ENCODE peak calls at places on chromosomes 16 and 17, in eight cellular contexts. T is M059J; F is heart left ventricle; Q is GM23248; B is type B pancreatic cell; S is GM04503; O is effector memory CD8-positive, alpha-beta T cell; D is HTR-8/SVneo. Y is an unnamed sample.

GRCh38 chr17:45813051-45813731 is 29.1 kb downstream of the CRHR1 start:
- DNase-seq in T (no peak), F (no peak), Q (no peak), B (no peak), S (no peak), O (no peak), D (no peak), Y (no peak)

GRCh38 chr17:64081802-64082799 is 47.8 kb downstream of the ERN1 start:
- DNase-seq in T (peak), F (no peak), Q (peak), B (no peak), S (peak), O (peak), D (peak), Y (peak)

GRCh38 chr16:30757316-30757715 is 4.5 kb downstream of the CFAP119 start:
- DNase-seq in T (no peak), F (no peak), Q (no peak), B (no peak), S (no peak), O (no peak), D (no peak), Y (no peak)

GRCh38 chr16:85936761-85937343 is 37.9 kb downstream of the IRF8 start:
- DNase-seq in T (no peak), F (no peak), Q (peak), B (no peak), S (no peak), O (no peak), D (no peak), Y (no peak)

GRCh38 chr16:70454221-70455034 is at the start of gene FCSK:
- DNase-seq in T (peak), F (peak), Q (peak), B (peak), S (no peak), O (peak), D (peak), Y (peak)

GRCh38 chr16:2482181-2483107 is 7.5 kb downstream of the TBC1D24 start:
- DNase-seq in T (peak), F (peak), Q (peak), B (no peak), S (no peak), O (no peak), D (no peak), Y (peak)

GRCh38 chr16:82524939-82525338 is 101.8 kb upstream of the CDH13 start:
- DNase-seq in T (no peak), F (no peak), Q (no peak), B (no peak), S (no peak), O (no peak), D (no peak), Y (no peak)

GRCh38 chr16:62041401-62041800 is 5.2 kb upstream of the CDH8 start:
- DNase-seq in T (peak), F (no peak), Q (peak), B (no peak), S (peak), O (no peak), D (no peak), Y (peak)

GRCh38 chr17:39231587-39232551 is 6.1 kb upstream of the STAC2 start:
- DNase-seq in T (peak), F (peak), Q (peak), B (no peak), S (no peak), O (peak), D (peak), Y (no peak)

GRCh38 chr16:29810699-29811169 is 1.3 kb upstream of the PRRT2 start:
- DNase-seq in T (no peak), F (no peak), Q (no peak), B (no peak), S (no peak), O (no peak), D (no peak), Y (no peak)

GRCh38 chr17:51054748-51055147 is 65.9 kb downstream of the SPAG9 start:
- DNase-seq in T (no peak), F (no peak), Q (no peak), B (no peak), S (no peak), O (no peak), D (no peak), Y (no peak)

GRCh38 chr17:35244345-35245195 is 1.7 kb downstream of the SLFN5 start:
- DNase-seq in T (peak), F (peak), Q (peak), B (peak), S (peak), O (peak), D (peak), Y (peak)

GRCh38 chr17:8436169-8436932 is 667 bp downstream of the NDEL1 start:
- DNase-seq in T (peak), F (peak), Q (peak), B (peak), S (peak), O (peak), D (peak), Y (peak)

GRCh38 chr16:27328937-27329336 is 15.2 kb downstream of the IL4R start:
- DNase-seq in T (no peak), F (no peak), Q (no peak), B (no peak), S (no peak), O (no peak), D (no peak), Y (no peak)

GRCh38 chr16:27244363-27244755 is 24.2 kb downstream of the NSMCE1 start:
- DNase-seq in T (no peak), F (no peak), Q (no peak), B (peak), S (no peak), O (no peak), D (no peak), Y (no peak)

GRCh38 chr17:40355804-40356758 is 8.5 kb downstream of the GJD3 start:
- DNase-seq in T (no peak), F (peak), Q (no peak), B (no peak), S (no peak), O (no peak), D (no peak), Y (no peak)

GRCh38 chr17:80992077-80992947 is 671 bp downstream of the CHMP6 start:
- DNase-seq in T (no peak), F (no peak), Q (peak), B (no peak), S (no peak), O (no peak), D (no peak), Y (no peak)

GRCh38 chr17:2929881-2930533 is 133.4 kb downstream of the OR1D5 start:
- DNase-seq in T (peak), F (no peak), Q (peak), B (no peak), S (no peak), O (no peak), D (peak), Y (peak)

GRCh38 chr16:66469291-66469931 is 42.3 kb downstream of the BEAN1 start:
- DNase-seq in T (no peak), F (no peak), Q (no peak), B (no peak), S (no peak), O (no peak), D (no peak), Y (no peak)

GRCh38 chr16:50482271-50482670 is 65.9 kb upstream of the NKD1 start:
- DNase-seq in T (no peak), F (no peak), Q (no peak), B (no peak), S (no peak), O (no peak), D (no peak), Y (no peak)

GRCh38 chr17:79104898-79105600 is 30.4 kb downstream of the ENGASE start:
- DNase-seq in T (no peak), F (no peak), Q (no peak), B (no peak), S (no peak), O (no peak), D (no peak), Y (no peak)

GRCh38 chr17:34254146-34254545 is 939 bp upstream of the CCL2 start:
- DNase-seq in T (peak), F (no peak), Q (peak), B (no peak), S (peak), O (no peak), D (no peak), Y (no peak)

GRCh38 chr17:51275381-51275780 is 15.0 kb downstream of the UTP18 start:
- DNase-seq in T (peak), F (no peak), Q (peak), B (no peak), S (peak), O (no peak), D (no peak), Y (no peak)

GRCh38 chr16:7581175-7581574 is 248.5 kb downstream of the RBFOX1 start:
- DNase-seq in T (no peak), F (no peak), Q (no peak), B (no peak), S (no peak), O (no peak), D (no peak), Y (no peak)

GRCh38 chr16:66894948-66895696 is 14.8 kb downstream of the PDP2 start:
- DNase-seq in T (peak), F (peak), Q (peak), B (no peak), S (no peak), O (peak), D (peak), Y (peak)

GRCh38 chr17:1650731-1651558 is 1.3 kb upstream of the RILP start:
- DNase-seq in T (no peak), F (peak), Q (no peak), B (no peak), S (no peak), O (no peak), D (no peak), Y (no peak)

Y was measured in mammary epithelial cell.